ENCODE peak calls at places on chromosomes 13 and 19, in eight cellular contexts. One of them, this sample, is unnamed. For H3K4me1, the result is how much of the 10 kb centered on the place peaks cover.

GRCh38 chr13:112231451-112232083 is 144.6 kb upstream of the SPACA7 start:
- DNase-seq in breast epithelium: no peak
- DNase-seq in stomach: no peak
- DNase-seq in GM23338: no peak
- DNase-seq in upper lobe of left lung: no peak
- DNase-seq in GM12878: no peak
- DNase-seq in suprapubic skin: peak
- DNase-seq in K562: no peak
- DNase-seq in this sample: peak

GRCh38 chr13:51632643-51633357 is 48.5 kb downstream of the WDFY2 start:
- DNase-seq in breast epithelium: no peak
- DNase-seq in stomach: no peak
- DNase-seq in GM23338: peak
- DNase-seq in upper lobe of left lung: no peak
- DNase-seq in GM12878: no peak
- DNase-seq in suprapubic skin: no peak
- DNase-seq in K562: no peak
- DNase-seq in this sample: no peak

GRCh38 chr13:100722517-100722916 is 47.9 kb upstream of the TMTC4 start:
- DNase-seq in breast epithelium: no peak
- DNase-seq in stomach: no peak
- DNase-seq in GM23338: peak
- DNase-seq in upper lobe of left lung: no peak
- DNase-seq in GM12878: no peak
- DNase-seq in suprapubic skin: no peak
- DNase-seq in K562: no peak
- DNase-seq in this sample: no peak

GRCh38 chr13:49110122-49110831 is 109.9 kb upstream of the MLNR start:
- DNase-seq in breast epithelium: peak
- DNase-seq in stomach: peak
- DNase-seq in GM23338: peak
- DNase-seq in upper lobe of left lung: peak
- DNase-seq in GM12878: peak
- DNase-seq in suprapubic skin: peak
- DNase-seq in K562: peak
- DNase-seq in this sample: peak

GRCh38 chr13:49421391-49421790 is 22.5 kb downstream of the CAB39L start:
- DNase-seq in breast epithelium: no peak
- DNase-seq in stomach: no peak
- DNase-seq in GM23338: peak
- DNase-seq in upper lobe of left lung: no peak
- DNase-seq in GM12878: peak
- DNase-seq in suprapubic skin: no peak
- DNase-seq in K562: peak
- DNase-seq in this sample: no peak

GRCh38 chr19:13008926-13009787 is 13.9 kb downstream of the NFIX start:
- DNase-seq in breast epithelium: no peak
- DNase-seq in stomach: no peak
- DNase-seq in GM23338: peak
- DNase-seq in upper lobe of left lung: peak
- DNase-seq in GM12878: no peak
- DNase-seq in suprapubic skin: no peak
- DNase-seq in K562: no peak
- DNase-seq in this sample: no peak

GRCh38 chr13:29991343-29991742 is 140.9 kb upstream of the UBL3 start:
- DNase-seq in breast epithelium: no peak
- DNase-seq in stomach: no peak
- DNase-seq in GM23338: no peak
- DNase-seq in upper lobe of left lung: no peak
- DNase-seq in GM12878: no peak
- DNase-seq in suprapubic skin: no peak
- DNase-seq in K562: no peak
- DNase-seq in this sample: no peak

GRCh38 chr19:5407356-5407755 is 47.9 kb upstream of the ZNRF4 start:
- DNase-seq in breast epithelium: no peak
- DNase-seq in stomach: no peak
- DNase-seq in GM23338: peak
- DNase-seq in upper lobe of left lung: no peak
- DNase-seq in GM12878: no peak
- DNase-seq in suprapubic skin: no peak
- DNase-seq in K562: peak
- DNase-seq in this sample: no peak

GRCh38 chr13:109272595-109273325 is 513.6 kb downstream of the IRS2 start:
- DNase-seq in breast epithelium: no peak
- DNase-seq in stomach: no peak
- DNase-seq in GM23338: no peak
- DNase-seq in upper lobe of left lung: no peak
- DNase-seq in GM12878: no peak
- DNase-seq in suprapubic skin: no peak
- DNase-seq in K562: no peak
- DNase-seq in this sample: no peak

GRCh38 chr19:3213159-3213558 is 11.3 kb upstream of the CELF5 start:
- DNase-seq in breast epithelium: no peak
- DNase-seq in stomach: no peak
- DNase-seq in GM23338: no peak
- DNase-seq in upper lobe of left lung: no peak
- DNase-seq in GM12878: no peak
- DNase-seq in suprapubic skin: no peak
- DNase-seq in K562: no peak
- DNase-seq in this sample: no peak

GRCh38 chr19:5547881-5548280 is 19.9 kb downstream of the TINCR start:
- DNase-seq in breast epithelium: no peak
- DNase-seq in stomach: peak
- DNase-seq in GM23338: peak
- DNase-seq in upper lobe of left lung: no peak
- DNase-seq in GM12878: no peak
- DNase-seq in suprapubic skin: no peak
- DNase-seq in K562: peak
- DNase-seq in this sample: no peak

GRCh38 chr19:46755077-46755852 is 9.0 kb upstream of the STRN4 start:
- DNase-seq in breast epithelium: no peak
- DNase-seq in stomach: no peak
- DNase-seq in GM23338: no peak
- DNase-seq in upper lobe of left lung: no peak
- DNase-seq in GM12878: no peak
- DNase-seq in suprapubic skin: no peak
- DNase-seq in K562: no peak
- DNase-seq in this sample: no peak

GRCh38 chr13:101706651-101707050 is 254.2 kb downstream of the ITGBL1 start:
- DNase-seq in breast epithelium: no peak
- DNase-seq in stomach: no peak
- DNase-seq in GM23338: no peak
- DNase-seq in upper lobe of left lung: peak
- DNase-seq in GM12878: no peak
- DNase-seq in suprapubic skin: no peak
- DNase-seq in K562: no peak
- DNase-seq in this sample: no peak

GRCh38 chr19:13366529-13367143 is 139.6 kb downstream of the CACNA1A start:
- DNase-seq in breast epithelium: no peak
- DNase-seq in stomach: no peak
- DNase-seq in GM23338: peak
- DNase-seq in upper lobe of left lung: no peak
- DNase-seq in GM12878: no peak
- DNase-seq in suprapubic skin: no peak
- DNase-seq in K562: peak
- DNase-seq in this sample: no peak

GRCh38 chr19:3034845-3035541 is 5.9 kb upstream of the TLE2 start:
- DNase-seq in breast epithelium: no peak
- DNase-seq in stomach: peak
- DNase-seq in GM23338: peak
- DNase-seq in upper lobe of left lung: peak
- DNase-seq in GM12878: peak
- DNase-seq in suprapubic skin: no peak
- DNase-seq in K562: peak
- DNase-seq in this sample: peak

GRCh38 chr13:54599413-54599812 is 1570.8 kb downstream of the OLFM4 start:
- DNase-seq in breast epithelium: no peak
- DNase-seq in stomach: no peak
- DNase-seq in GM23338: peak
- DNase-seq in upper lobe of left lung: no peak
- DNase-seq in GM12878: no peak
- DNase-seq in suprapubic skin: no peak
- DNase-seq in K562: no peak
- DNase-seq in this sample: no peak

GRCh38 chr19:47973529-47973928 is 18.4 kb downstream of the BSPH1 start:
- DNase-seq in breast epithelium: no peak
- DNase-seq in stomach: no peak
- DNase-seq in GM23338: no peak
- DNase-seq in upper lobe of left lung: no peak
- DNase-seq in GM12878: no peak
- DNase-seq in suprapubic skin: no peak
- DNase-seq in K562: no peak
- DNase-seq in this sample: no peak

GRCh38 chr19:18726417-18726767 is 42.9 kb downstream of the CRTC1 start:
- DNase-seq in breast epithelium: no peak
- DNase-seq in stomach: no peak
- DNase-seq in GM23338: no peak
- DNase-seq in upper lobe of left lung: no peak
- DNase-seq in GM12878: no peak
- DNase-seq in suprapubic skin: no peak
- DNase-seq in K562: no peak
- DNase-seq in this sample: no peak

GRCh38 chr19:35462476-35462953 is 14.5 kb downstream of the FFAR2 start:
- DNase-seq in breast epithelium: no peak
- DNase-seq in stomach: no peak
- DNase-seq in GM23338: no peak
- DNase-seq in upper lobe of left lung: peak
- DNase-seq in GM12878: peak
- DNase-seq in suprapubic skin: no peak
- DNase-seq in K562: no peak
- DNase-seq in this sample: no peak

GRCh38 chr19:17803264-17803896 is 8.4 kb downstream of the B3GNT3 start:
- DNase-seq in breast epithelium: no peak
- DNase-seq in stomach: no peak
- DNase-seq in GM23338: no peak
- DNase-seq in upper lobe of left lung: peak
- DNase-seq in GM12878: no peak
- DNase-seq in suprapubic skin: no peak
- DNase-seq in K562: no peak
- DNase-seq in this sample: peak

GRCh38 chr13:40402931-40403412 is 263.5 kb downstream of the FOXO1 start:
- DNase-seq in breast epithelium: no peak
- DNase-seq in stomach: no peak
- DNase-seq in GM23338: peak
- DNase-seq in upper lobe of left lung: no peak
- DNase-seq in GM12878: no peak
- DNase-seq in suprapubic skin: no peak
- DNase-seq in K562: no peak
- DNase-seq in this sample: peak

GRCh38 chr13:45336025-45336800 is 4.8 kb downstream of the TPT1 start:
- DNase-seq in breast epithelium: no peak
- DNase-seq in stomach: no peak
- DNase-seq in GM23338: peak
- DNase-seq in upper lobe of left lung: no peak
- DNase-seq in GM12878: no peak
- DNase-seq in suprapubic skin: no peak
- DNase-seq in K562: no peak
- DNase-seq in this sample: no peak
- H3K4me1 ChIP-seq in breast epithelium: under half
- H3K4me1 ChIP-seq in stomach: half or more
- H3K4me1 ChIP-seq in GM23338: under half
- H3K4me1 ChIP-seq in upper lobe of left lung: half or more
- H3K4me1 ChIP-seq in GM12878: under half
- H3K4me1 ChIP-seq in suprapubic skin: half or more
- H3K4me1 ChIP-seq in K562: under half
- H3K4me1 ChIP-seq in this sample: half or more

GRCh38 chr19:42386974-42387707 is 3.0 kb downstream of the CNFN start:
- DNase-seq in breast epithelium: peak
- DNase-seq in stomach: peak
- DNase-seq in GM23338: peak
- DNase-seq in upper lobe of left lung: peak
- DNase-seq in GM12878: no peak
- DNase-seq in suprapubic skin: no peak
- DNase-seq in K562: peak
- DNase-seq in this sample: peak
- TF ChIP-seq POLR2AphosphoS5 in breast epithelium: no peak
- TF ChIP-seq POLR2AphosphoS5 in stomach: no peak
- TF ChIP-seq POLR2AphosphoS5 in GM23338: peak
- TF ChIP-seq POLR2AphosphoS5 in upper lobe of left lung: no peak
- TF ChIP-seq POLR2AphosphoS5 in GM12878: no peak
- TF ChIP-seq POLR2AphosphoS5 in suprapubic skin: no peak
- TF ChIP-seq POLR2AphosphoS5 in K562: no peak
- TF ChIP-seq POLR2AphosphoS5 in this sample: peak

DNA sequence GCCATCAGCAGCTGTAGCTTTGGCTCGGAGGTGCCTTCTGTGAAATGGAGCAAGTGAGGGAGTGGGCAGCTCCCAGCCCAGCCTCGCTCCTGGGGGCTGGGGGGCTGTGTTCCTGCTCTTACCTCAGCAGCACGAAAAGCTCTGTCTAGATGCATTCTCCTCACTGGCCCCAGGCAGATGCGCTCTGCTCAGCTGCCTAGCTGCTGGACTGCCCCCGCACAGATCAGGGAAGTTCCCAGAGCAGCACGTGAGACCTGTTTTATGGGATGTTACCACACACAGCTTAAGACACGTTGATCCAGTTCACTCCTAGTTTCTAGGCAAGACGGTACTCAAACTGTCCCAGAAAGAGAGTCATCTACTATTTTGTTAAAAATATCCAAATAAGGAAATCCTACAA is 13.6 kb downstream of the LCP1 start:
- DNase-seq in breast epithelium: no peak
- DNase-seq in stomach: no peak
- DNase-seq in GM23338: no peak
- DNase-seq in upper lobe of left lung: peak
- DNase-seq in GM12878: no peak
- DNase-seq in suprapubic skin: no peak
- DNase-seq in K562: no peak
- DNase-seq in this sample: peak
- H3K4me1 ChIP-seq in breast epithelium: under half
- H3K4me1 ChIP-seq in stomach: under half
- H3K4me1 ChIP-seq in GM23338: under half
- H3K4me1 ChIP-seq in upper lobe of left lung: under half
- H3K4me1 ChIP-seq in GM12878: half or more
- H3K4me1 ChIP-seq in suprapubic skin: under half
- H3K4me1 ChIP-seq in K562: under half
- H3K4me1 ChIP-seq in this sample: half or more

GRCh38 chr13:20942938-20943518 is 40.5 kb upstream of the XPO4 start:
- DNase-seq in breast epithelium: no peak
- DNase-seq in stomach: no peak
- DNase-seq in GM23338: no peak
- DNase-seq in upper lobe of left lung: no peak
- DNase-seq in GM12878: no peak
- DNase-seq in suprapubic skin: no peak
- DNase-seq in K562: no peak
- DNase-seq in this sample: no peak

GRCh38 chr13:20939662-20940061 is 37.1 kb upstream of the XPO4 start:
- DNase-seq in breast epithelium: no peak
- DNase-seq in stomach: no peak
- DNase-seq in GM23338: no peak
- DNase-seq in upper lobe of left lung: no peak
- DNase-seq in GM12878: no peak
- DNase-seq in suprapubic skin: no peak
- DNase-seq in K562: no peak
- DNase-seq in this sample: no peak

GRCh38 chr13:20945952-20946383 is 43.4 kb upstream of the XPO4 start:
- DNase-seq in breast epithelium: no peak
- DNase-seq in stomach: no peak
- DNase-seq in GM23338: peak
- DNase-seq in upper lobe of left lung: peak
- DNase-seq in GM12878: no peak
- DNase-seq in suprapubic skin: no peak
- DNase-seq in K562: no peak
- DNase-seq in this sample: no peak

GRCh38 chr13:20940083-20940482 is 37.5 kb upstream of the XPO4 start:
- DNase-seq in breast epithelium: no peak
- DNase-seq in stomach: no peak
- DNase-seq in GM23338: no peak
- DNase-seq in upper lobe of left lung: no peak
- DNase-seq in GM12878: no peak
- DNase-seq in suprapubic skin: no peak
- DNase-seq in K562: no peak
- DNase-seq in this sample: no peak

GRCh38 chr13:20943519-20944012 is 41.0 kb upstream of the XPO4 start:
- DNase-seq in breast epithelium: peak
- DNase-seq in stomach: peak
- DNase-seq in GM23338: peak
- DNase-seq in upper lobe of left lung: peak
- DNase-seq in GM12878: no peak
- DNase-seq in suprapubic skin: peak
- DNase-seq in K562: peak
- DNase-seq in this sample: peak
- TF ChIP-seq POLR2AphosphoS5 in breast epithelium: peak
- TF ChIP-seq POLR2AphosphoS5 in stomach: no peak
- TF ChIP-seq POLR2AphosphoS5 in GM23338: no peak
- TF ChIP-seq POLR2AphosphoS5 in upper lobe of left lung: no peak
- TF ChIP-seq POLR2AphosphoS5 in GM12878: no peak
- TF ChIP-seq POLR2AphosphoS5 in suprapubic skin: no peak
- TF ChIP-seq POLR2AphosphoS5 in K562: no peak
- TF ChIP-seq POLR2AphosphoS5 in this sample: peak

This sample was measured in spleen.